ENCODE peak calls at places on chromosomes 12 and 14, in five cellular contexts. One of them, this sample, is unnamed.

GRCh38 chr12:5481645-5482044 is 49.7 kb downstream of the NTF3 start:
- DNase-seq in cardiac fibroblast: no peak
- DNase-seq in heart left ventricle: no peak
- DNase-seq in RWPE2: no peak
- DNase-seq in fibroblast of the aortic adventitia: no peak
- DNase-seq in this sample: no peak

GRCh38 chr14:60220917-60221316 is 28.1 kb upstream of the PPM1A start:
- DNase-seq in cardiac fibroblast: no peak
- DNase-seq in heart left ventricle: no peak
- DNase-seq in RWPE2: no peak
- DNase-seq in fibroblast of the aortic adventitia: no peak
- DNase-seq in this sample: no peak

GRCh38 chr14:66944872-66945271 is 244.4 kb upstream of the GARIN2 start:
- DNase-seq in cardiac fibroblast: peak; percentile 52
- DNase-seq in heart left ventricle: no peak
- DNase-seq in RWPE2: no peak
- DNase-seq in fibroblast of the aortic adventitia: peak; percentile 48
- DNase-seq in this sample: peak; percentile 50

GRCh38 chr14:50839048-50839447 is 8.1 kb upstream of the NIN start:
- DNase-seq in cardiac fibroblast: no peak
- DNase-seq in heart left ventricle: no peak
- DNase-seq in RWPE2: no peak
- DNase-seq in fibroblast of the aortic adventitia: no peak
- DNase-seq in this sample: no peak

GRCh38 chr14:101956179-101956885 is 8.0 kb upstream of the DYNC1H1 start:
- DNase-seq in cardiac fibroblast: no peak
- DNase-seq in heart left ventricle: no peak
- DNase-seq in RWPE2: peak; percentile 52
- DNase-seq in fibroblast of the aortic adventitia: no peak
- DNase-seq in this sample: no peak

GRCh38 chr14:80117876-80118275 is 93.4 kb downstream of the DIO2 start:
- DNase-seq in cardiac fibroblast: no peak
- DNase-seq in heart left ventricle: no peak
- DNase-seq in RWPE2: no peak
- DNase-seq in fibroblast of the aortic adventitia: no peak
- DNase-seq in this sample: no peak

GRCh38 chr14:28756896-28757570 is 9.6 kb upstream of the FOXG1 start:
- DNase-seq in cardiac fibroblast: peak; percentile 63
- DNase-seq in heart left ventricle: no peak
- DNase-seq in RWPE2: no peak
- DNase-seq in fibroblast of the aortic adventitia: peak; percentile 60
- DNase-seq in this sample: peak; percentile 46

GRCh38 chr12:68317047-68317667 is 15.0 kb downstream of the MDM1 start:
- DNase-seq in cardiac fibroblast: peak; percentile 79
- DNase-seq in heart left ventricle: no peak
- DNase-seq in RWPE2: no peak
- DNase-seq in fibroblast of the aortic adventitia: peak; percentile 84
- DNase-seq in this sample: peak; percentile 72

GRCh38 chr14:101705733-101706508 is 55.6 kb upstream of the PPP2R5C start:
- DNase-seq in cardiac fibroblast: peak; percentile 61
- DNase-seq in heart left ventricle: peak; percentile 81
- DNase-seq in RWPE2: peak; percentile 56
- DNase-seq in fibroblast of the aortic adventitia: peak; percentile 16
- DNase-seq in this sample: peak; percentile 33

GRCh38 chr12:5200276-5201087 is 156.8 kb downstream of the KCNA5 start:
- DNase-seq in cardiac fibroblast: no peak
- DNase-seq in heart left ventricle: peak; percentile 54
- DNase-seq in RWPE2: no peak
- DNase-seq in fibroblast of the aortic adventitia: no peak
- DNase-seq in this sample: peak; percentile 30

GRCh38 chr12:104738371-104738710 is 219.7 kb downstream of the SLC41A2 start:
- DNase-seq in cardiac fibroblast: no peak
- DNase-seq in heart left ventricle: no peak
- DNase-seq in RWPE2: no peak
- DNase-seq in fibroblast of the aortic adventitia: no peak
- DNase-seq in this sample: no peak

GRCh38 chr14:95611293-95611880 is 74.8 kb upstream of the TCL1B start:
- DNase-seq in cardiac fibroblast: no peak
- DNase-seq in heart left ventricle: no peak
- DNase-seq in RWPE2: no peak
- DNase-seq in fibroblast of the aortic adventitia: no peak
- DNase-seq in this sample: no peak
- TF ChIP-seq CTCF in cardiac fibroblast: no peak
- TF ChIP-seq CTCF in heart left ventricle: no peak
- TF ChIP-seq CTCF in RWPE2: no peak
- TF ChIP-seq CTCF in fibroblast of the aortic adventitia: no peak
- TF ChIP-seq CTCF in this sample: no peak

GRCh38 chr12:48857278-48857994 is 5.5 kb upstream of the DDX23 start:
- DNase-seq in cardiac fibroblast: no peak
- DNase-seq in heart left ventricle: no peak
- DNase-seq in RWPE2: no peak
- DNase-seq in fibroblast of the aortic adventitia: no peak
- DNase-seq in this sample: no peak
- H3K4me3 ChIP-seq in cardiac fibroblast: no peak overlapping the region
- H3K4me3 ChIP-seq in heart left ventricle: no peak overlapping the region
- H3K4me3 ChIP-seq in RWPE2: no peak overlapping the region
- H3K4me3 ChIP-seq in fibroblast of the aortic adventitia: no peak overlapping the region
- H3K4me3 ChIP-seq in this sample: no peak overlapping the region

DNA sequence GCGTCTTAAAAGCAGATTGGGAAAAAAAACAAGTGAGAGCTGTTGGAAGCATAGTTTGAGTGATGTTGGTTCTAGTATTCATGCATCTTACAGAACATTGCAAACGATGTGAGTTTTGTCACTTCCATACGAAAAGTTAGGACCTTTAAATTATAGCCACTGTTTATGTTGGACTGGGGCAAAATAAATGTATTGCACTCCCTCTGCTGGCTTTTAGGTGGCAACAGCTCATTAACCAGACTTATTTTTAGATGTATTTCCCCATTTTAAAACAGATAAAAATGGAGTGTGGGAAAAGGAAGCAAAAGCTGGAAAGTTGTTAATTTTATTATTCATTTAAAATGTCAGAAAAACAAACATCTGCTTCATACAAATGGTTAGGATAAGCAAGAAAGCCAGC is 111.9 kb downstream of the LGR5 start:
- DNase-seq in cardiac fibroblast: peak; percentile 65
- DNase-seq in heart left ventricle: no peak
- DNase-seq in RWPE2: no peak
- DNase-seq in fibroblast of the aortic adventitia: peak; percentile 50
- DNase-seq in this sample: peak; percentile 31
- TF ChIP-seq CTCF in cardiac fibroblast: peak; percentile 35
- TF ChIP-seq CTCF in heart left ventricle: no peak
- TF ChIP-seq CTCF in RWPE2: peak; percentile 52
- TF ChIP-seq CTCF in fibroblast of the aortic adventitia: peak; percentile 62
- TF ChIP-seq CTCF in this sample: peak; percentile 39

GRCh38 chr12:124819080-124819479 is 44.6 kb downstream of the SCARB1 start:
- DNase-seq in cardiac fibroblast: no peak
- DNase-seq in heart left ventricle: no peak
- DNase-seq in RWPE2: no peak
- DNase-seq in fibroblast of the aortic adventitia: no peak
- DNase-seq in this sample: no peak

GRCh38 chr12:124821252-124822200 is 42.1 kb downstream of the SCARB1 start:
- DNase-seq in cardiac fibroblast: no peak
- DNase-seq in heart left ventricle: no peak
- DNase-seq in RWPE2: no peak
- DNase-seq in fibroblast of the aortic adventitia: no peak
- DNase-seq in this sample: no peak

GRCh38 chr12:124822218-124822617 is 41.4 kb downstream of the SCARB1 start:
- DNase-seq in cardiac fibroblast: no peak
- DNase-seq in heart left ventricle: no peak
- DNase-seq in RWPE2: no peak
- DNase-seq in fibroblast of the aortic adventitia: no peak
- DNase-seq in this sample: no peak

GRCh38 chr12:124819525-124819924 is 44.1 kb downstream of the SCARB1 start:
- DNase-seq in cardiac fibroblast: no peak
- DNase-seq in heart left ventricle: no peak
- DNase-seq in RWPE2: no peak
- DNase-seq in fibroblast of the aortic adventitia: no peak
- DNase-seq in this sample: no peak

GRCh38 chr12:124820199-124820598 is 43.5 kb downstream of the SCARB1 start:
- DNase-seq in cardiac fibroblast: no peak
- DNase-seq in heart left ventricle: no peak
- DNase-seq in RWPE2: no peak
- DNase-seq in fibroblast of the aortic adventitia: no peak
- DNase-seq in this sample: no peak
- H3K4me3 ChIP-seq in cardiac fibroblast: no peak overlapping the region
- H3K4me3 ChIP-seq in heart left ventricle: no peak overlapping the region
- H3K4me3 ChIP-seq in RWPE2: no peak overlapping the region
- H3K4me3 ChIP-seq in fibroblast of the aortic adventitia: no peak overlapping the region
- H3K4me3 ChIP-seq in this sample: no peak overlapping the region

GRCh38 chr14:37565550-37565949 is 29.5 kb downstream of the FOXA1 start:
- DNase-seq in cardiac fibroblast: no peak
- DNase-seq in heart left ventricle: no peak
- DNase-seq in RWPE2: no peak
- DNase-seq in fibroblast of the aortic adventitia: no peak
- DNase-seq in this sample: no peak
- TF ChIP-seq CTCF in cardiac fibroblast: peak; percentile 12
- TF ChIP-seq CTCF in heart left ventricle: no peak
- TF ChIP-seq CTCF in RWPE2: peak; percentile 70
- TF ChIP-seq CTCF in fibroblast of the aortic adventitia: peak; percentile 16
- TF ChIP-seq CTCF in this sample: peak; percentile 33

DNA sequence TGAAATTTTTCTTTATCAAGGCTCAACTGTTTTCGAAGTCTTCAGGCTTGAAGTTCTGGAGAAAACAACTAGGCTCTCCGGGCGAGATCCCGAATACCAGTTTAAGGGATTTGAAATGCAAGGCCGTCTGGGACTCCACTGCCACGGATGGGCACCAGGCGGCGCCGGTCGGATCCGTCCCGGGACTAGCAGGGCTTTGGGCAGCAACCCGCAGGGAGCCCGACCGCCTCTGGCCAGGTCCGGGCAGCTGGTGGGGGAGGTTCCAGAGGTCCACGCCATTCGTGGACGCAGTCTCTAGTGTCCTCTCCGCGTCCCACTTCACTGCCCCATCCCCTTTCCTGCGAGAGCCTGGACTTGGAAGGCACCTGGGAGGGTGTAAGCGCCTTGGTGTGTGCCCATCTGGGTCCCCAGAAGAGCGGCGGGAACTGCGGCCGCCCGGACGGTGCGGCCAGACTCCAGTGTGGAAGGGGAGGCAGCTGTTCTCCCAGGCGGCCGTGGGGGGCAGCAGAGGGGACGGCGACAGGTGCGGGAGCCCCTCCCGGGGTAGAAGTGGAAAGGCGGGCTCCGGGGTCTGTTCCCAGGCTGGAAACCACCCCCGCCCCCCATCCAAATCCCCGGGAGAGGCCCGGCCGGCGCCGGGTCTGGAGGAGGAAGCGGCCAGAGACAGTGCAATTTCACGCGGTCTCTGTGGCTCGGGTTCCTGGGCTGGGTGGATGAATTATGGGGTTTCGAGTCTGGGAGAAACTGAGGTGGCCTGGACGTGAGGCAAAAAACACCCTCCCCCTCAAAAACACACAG is 835 bp upstream of the ERBB3 start:
- DNase-seq in cardiac fibroblast: peak; percentile 87
- DNase-seq in heart left ventricle: peak; percentile 87
- DNase-seq in RWPE2: peak; percentile 93
- DNase-seq in fibroblast of the aortic adventitia: peak; percentile 80
- DNase-seq in this sample: peak; percentile 81
- H3K4me3 ChIP-seq in cardiac fibroblast: peak overlapping the region; percentile 53
- H3K4me3 ChIP-seq in heart left ventricle: peak overlapping the region; percentile 67
- H3K4me3 ChIP-seq in RWPE2: peak overlapping the region; percentile 57
- H3K4me3 ChIP-seq in fibroblast of the aortic adventitia: peak overlapping the region; percentile 74
- H3K4me3 ChIP-seq in this sample: peak overlapping the region; percentile 70